ENCODE peak calls at places on chromosomes 3 and 15, in ten cellular contexts. M is ovary, Y is Peyer's patch, J is right lobe of liver, C is transverse colon, W is H1, Z is uterus, V is tibial nerve, E is HCT116, S is IMR-90. D is an unnamed sample. For H3K4me1, the result is how much of the 10 kb centered on the place peaks cover.

GRCh38 chr15:55527150-55527549 is 19.1 kb upstream of the DNAAF4 start:
- DNase-seq in M (no peak), Y (no peak), J (no peak), C (no peak), W (no peak), Z (no peak), V (no peak), E (no peak), S (no peak), D (no peak)

GRCh38 chr3:41304603-41305002 is 105.3 kb downstream of the CTNNB1 start:
- DNase-seq in M (no peak), Y (no peak), J (peak), C (no peak), W (no peak), Z (no peak), V (no peak), E (no peak), S (peak), D (no peak)

GRCh38 chr15:98703291-98703690 is 55.0 kb downstream of the IGF1R start:
- DNase-seq in M (no peak), Y (no peak), J (no peak), C (no peak), W (no peak), Z (no peak), V (no peak), E (no peak), S (no peak), D (no peak)

GRCh38 chr3:155232605-155233004 is 60.9 kb downstream of the STRIT1 start:
- DNase-seq in M (peak), Y (no peak), J (peak), C (peak), W (no peak), Z (peak), V (peak), E (peak), S (peak), D (no peak)

GRCh38 chr3:13714251-13714916 is 165.5 kb downstream of the FBLN2 start:
- DNase-seq in M (no peak), Y (peak), J (no peak), C (no peak), W (no peak), Z (no peak), V (peak), E (no peak), S (no peak), D (no peak)

GRCh38 chr3:161295325-161295724 is 74.2 kb downstream of the NMD3 start:
- DNase-seq in M (no peak), Y (no peak), J (no peak), C (no peak), W (no peak), Z (no peak), V (no peak), E (no peak), S (no peak), D (no peak)

GRCh38 chr3:33074217-33075067 is 22.5 kb downstream of the GLB1 start:
- DNase-seq in M (no peak), Y (peak), J (peak), C (peak), W (peak), Z (peak), V (peak), E (peak), S (peak), D (no peak)

GRCh38 chr3:150248116-150248864 is 159.8 kb upstream of the TSC22D2 start:
- DNase-seq in M (no peak), Y (no peak), J (no peak), C (no peak), W (no peak), Z (no peak), V (no peak), E (no peak), S (peak), D (no peak)

GRCh38 chr15:62212746-62213145 is 47.7 kb upstream of the C2CD4B start:
- DNase-seq in M (no peak), Y (no peak), J (no peak), C (no peak), W (no peak), Z (no peak), V (no peak), E (no peak), S (no peak), D (no peak)

GRCh38 chr3:9168230-9168629 is 81.2 kb downstream of the SRGAP3 start:
- DNase-seq in M (no peak), Y (peak), J (no peak), C (peak), W (no peak), Z (no peak), V (no peak), E (no peak), S (no peak), D (no peak)

GRCh38 chr3:120177907-120178306 is 83.7 kb upstream of the GSK3B start:
- DNase-seq in M (no peak), Y (no peak), J (no peak), C (no peak), W (no peak), Z (no peak), V (no peak), E (no peak), S (no peak), D (peak)

GRCh38 chr15:62647195-62647865 is 395.2 kb upstream of the TPM1 start:
- DNase-seq in M (no peak), Y (peak), J (peak), C (peak), W (no peak), Z (no peak), V (peak), E (peak), S (peak), D (no peak)

GRCh38 chr3:110583373-110583935 is 488.2 kb upstream of the NECTIN3 start:
- DNase-seq in M (no peak), Y (no peak), J (no peak), C (no peak), W (no peak), Z (no peak), V (no peak), E (peak), S (peak), D (no peak)

GRCh38 chr3:14145236-14145635 is 20.4 kb downstream of the TMEM43 start:
- DNase-seq in M (no peak), Y (no peak), J (no peak), C (no peak), W (no peak), Z (no peak), V (peak), E (no peak), S (peak), D (no peak)

DNA sequence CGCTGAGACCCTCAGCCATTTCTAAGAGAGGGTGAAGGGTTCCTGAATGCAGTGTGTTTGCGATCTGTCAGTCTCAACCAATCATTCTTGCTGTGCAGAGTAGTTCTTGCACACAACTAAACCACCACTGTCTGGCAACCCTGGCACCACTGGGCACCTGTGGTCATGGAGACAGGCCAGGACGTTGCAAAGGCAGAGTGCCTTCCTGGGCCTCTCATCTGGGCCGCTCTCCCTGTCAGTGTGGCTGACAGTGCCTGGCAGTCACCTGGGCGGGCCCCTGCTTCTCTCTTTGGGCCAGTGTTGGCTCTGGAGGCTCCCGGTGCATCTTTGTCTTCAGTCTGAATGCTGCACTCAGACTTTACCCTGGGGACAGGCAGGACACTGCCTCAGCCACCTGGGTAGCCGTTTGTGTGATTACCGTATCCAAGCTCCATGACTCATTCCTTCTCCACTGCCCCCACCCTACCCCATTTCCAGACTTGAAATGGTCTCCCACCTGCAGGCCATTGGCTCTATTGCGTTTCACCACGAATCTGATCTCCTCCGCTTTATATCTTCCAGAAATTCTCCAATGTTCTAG is 104.6 kb upstream of the KLF13 start:
- DNase-seq in M (no peak), Y (peak), J (no peak), C (no peak), W (no peak), Z (no peak), V (no peak), E (no peak), S (no peak), D (no peak)
- TF ChIP-seq POLR2A in M (no peak), Y (no peak), J (no peak), C (no peak), W (no peak), Z (no peak), V (no peak), E (no peak), S (no peak), D (no peak)

GRCh38 chr3:187025656-187026320 is 95.5 kb downstream of the ST6GAL1 start:
- DNase-seq in M (no peak), Y (no peak), J (no peak), C (no peak), W (peak), Z (no peak), V (no peak), E (no peak), S (no peak), D (no peak)

GRCh38 chr3:187024561-187025226 is 94.4 kb downstream of the ST6GAL1 start:
- DNase-seq in M (no peak), Y (no peak), J (no peak), C (no peak), W (peak), Z (no peak), V (no peak), E (no peak), S (no peak), D (no peak)

GRCh38 chr3:187027531-187027936 is 97.2 kb downstream of the ST6GAL1 start:
- DNase-seq in M (no peak), Y (peak), J (no peak), C (peak), W (peak), Z (no peak), V (no peak), E (no peak), S (no peak), D (no peak)

GRCh38 chr3:187026321-187026678 is 96.0 kb downstream of the ST6GAL1 start:
- DNase-seq in M (no peak), Y (no peak), J (no peak), C (no peak), W (no peak), Z (no peak), V (no peak), E (no peak), S (no peak), D (no peak)

DNA sequence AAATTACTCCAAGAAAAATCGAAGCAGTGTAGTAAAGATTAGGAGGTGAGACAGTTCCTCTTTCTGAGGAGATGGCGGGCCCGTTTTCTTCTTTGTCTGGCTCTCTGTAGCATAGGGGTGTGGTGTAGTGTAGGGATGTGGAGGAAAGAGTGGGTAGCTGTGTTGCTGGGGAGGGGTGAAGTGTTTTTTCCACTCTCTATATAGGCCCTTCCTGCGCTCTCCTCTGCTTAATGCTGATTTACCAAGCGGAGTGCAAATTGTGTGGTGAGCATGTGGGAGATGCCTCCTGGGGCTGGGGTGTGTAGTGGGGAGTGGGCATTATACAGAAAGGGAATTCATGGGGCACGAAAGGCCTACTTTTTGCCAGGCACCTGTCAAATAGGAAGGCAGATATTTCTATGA is 94.9 kb downstream of the ST6GAL1 start:
- DNase-seq in M (no peak), Y (peak), J (no peak), C (no peak), W (no peak), Z (no peak), V (no peak), E (no peak), S (no peak), D (no peak)
- H3K27ac ChIP-seq in M (no peak), Y (no peak), J (no peak), C (peak), W (no peak), Z (no peak), V (no peak), E (no peak), S (no peak), D (no peak)

DNA sequence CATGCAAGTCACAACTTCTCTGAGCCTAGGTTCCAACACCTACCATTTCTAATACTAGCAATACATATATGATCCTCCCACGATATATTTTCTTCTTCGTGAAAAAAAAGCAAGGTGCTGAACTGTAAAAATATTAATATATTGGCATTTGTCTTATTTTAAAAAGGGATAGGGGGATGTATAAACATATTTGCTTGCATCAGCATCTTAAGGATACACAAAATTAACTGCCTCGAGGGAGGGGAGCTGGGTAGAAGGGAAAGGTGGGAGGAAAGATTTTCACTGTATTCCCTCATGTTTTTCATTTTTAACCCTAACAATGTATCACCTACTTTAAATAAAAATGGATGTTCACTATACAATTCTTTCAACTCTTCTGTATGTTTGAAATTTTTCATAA is 1.3 kb downstream of the HACD2 start:
- DNase-seq in M (no peak), Y (no peak), J (no peak), C (no peak), W (no peak), Z (no peak), V (no peak), E (no peak), S (no peak), D (no peak)
- H3K4me1 ChIP-seq in M (under half), Y (under half), J (under half), C (under half), W (under half), Z (under half), V (under half), E (under half), S (under half), D (under half)

DNA sequence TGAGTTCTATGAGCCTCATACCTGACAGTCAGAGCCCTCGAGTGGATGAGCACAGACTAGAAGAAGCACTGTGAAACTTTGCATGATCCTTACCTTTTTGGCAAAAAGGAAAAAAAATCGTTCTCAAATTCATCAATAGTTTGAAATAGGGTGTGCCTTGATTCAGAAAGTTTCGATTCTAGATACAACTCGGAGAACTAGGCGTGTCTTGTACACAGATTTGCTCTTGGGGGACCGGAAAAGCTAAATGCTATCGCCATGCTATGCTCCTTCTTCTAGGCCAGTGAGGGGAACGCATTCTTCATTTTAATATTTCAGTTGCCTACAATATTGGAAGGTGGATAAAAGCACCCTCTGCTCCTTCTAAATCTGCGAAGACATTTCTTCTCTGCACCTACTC is 25.0 kb downstream of the CD86 start:
- DNase-seq in M (no peak), Y (no peak), J (no peak), C (no peak), W (no peak), Z (no peak), V (no peak), E (no peak), S (no peak), D (no peak)
- TF ChIP-seq POLR2A in M (no peak), Y (no peak), J (no peak), C (no peak), W (no peak), Z (no peak), V (no peak), E (no peak), S (no peak), D (no peak)

GRCh38 chr3:196163212-196163611 is 48.0 kb downstream of the ZDHHC19 start:
- DNase-seq in M (no peak), Y (no peak), J (no peak), C (no peak), W (no peak), Z (no peak), V (no peak), E (no peak), S (no peak), D (no peak)
- H3K27ac ChIP-seq in M (no peak), Y (no peak), J (no peak), C (no peak), W (no peak), Z (no peak), V (no peak), E (no peak), S (no peak), D (no peak)

GRCh38 chr3:195033531-195034091 is 237.3 kb downstream of the XXYLT1 start:
- DNase-seq in M (no peak), Y (peak), J (peak), C (peak), W (no peak), Z (no peak), V (no peak), E (peak), S (no peak), D (no peak)

GRCh38 chr3:195035345-195036202 is 235.4 kb downstream of the XXYLT1 start:
- DNase-seq in M (no peak), Y (peak), J (no peak), C (no peak), W (peak), Z (no peak), V (no peak), E (no peak), S (no peak), D (no peak)

GRCh38 chr3:195032955-195033354 is 238.0 kb downstream of the XXYLT1 start:
- DNase-seq in M (no peak), Y (peak), J (no peak), C (no peak), W (no peak), Z (no peak), V (no peak), E (no peak), S (no peak), D (no peak)

GRCh38 chr3:195034101-195034500 is 236.9 kb downstream of the XXYLT1 start:
- DNase-seq in M (no peak), Y (no peak), J (no peak), C (no peak), W (no peak), Z (no peak), V (no peak), E (no peak), S (no peak), D (no peak)

GRCh38 chr3:195034541-195034940 is 236.4 kb downstream of the XXYLT1 start:
- DNase-seq in M (no peak), Y (peak), J (no peak), C (no peak), W (no peak), Z (no peak), V (no peak), E (no peak), S (no peak), D (no peak)
- H3K4me1 ChIP-seq in M (under half), Y (under half), J (under half), C (under half), W (under half), Z (under half), V (under half), E (under half), S (under half), D (under half)

GRCh38 chr15:48393650-48394049 is 62.4 kb downstream of the DUT start:
- DNase-seq in M (peak), Y (no peak), J (no peak), C (peak), W (no peak), Z (no peak), V (no peak), E (no peak), S (peak), D (peak)
- TF ChIP-seq POLR2A in M (no peak), Y (no peak), J (no peak), C (no peak), W (no peak), Z (no peak), V (no peak), E (no peak), S (no peak), D (no peak)

D was measured in vagina.